ENCODE peak calls at places on chromosomes 12 and 14, in eight cellular contexts. R is H9, Q is IMR-90, G is neuronal stem cell, A is H1, F is trophoblast cell, H is HCT116, U is fibroblast of lung. L is an unnamed sample.

GRCh38 chr14:81400202-81400678 is at the start of gene STON2:
- DNase-seq in R (no peak), Q (no peak), G (no peak), A (no peak), F (peak), H (peak), U (peak), L (no peak)

GRCh38 chr12:25269701-25270100 is 19.0 kb upstream of the KRAS start:
- DNase-seq in R (no peak), Q (no peak), G (no peak), A (no peak), F (no peak), H (no peak), U (no peak), L (no peak)

GRCh38 chr12:176321-177181 is 37.4 kb downstream of the SLC6A12 start:
- DNase-seq in R (no peak), Q (peak), G (no peak), A (no peak), F (no peak), H (no peak), U (peak), L (peak)

GRCh38 chr14:104085889-104086201 is 345 bp downstream of the ASPG start:
- DNase-seq in R (no peak), Q (no peak), G (no peak), A (no peak), F (no peak), H (no peak), U (no peak), L (no peak)

GRCh38 chr12:100897240-100897639 is 102.7 kb downstream of the ANO4 start:
- DNase-seq in R (no peak), Q (no peak), G (no peak), A (no peak), F (no peak), H (no peak), U (no peak), L (no peak)

GRCh38 chr12:25155031-25155576 is 39.9 kb downstream of the DNAI7 start:
- DNase-seq in R (no peak), Q (peak), G (peak), A (no peak), F (no peak), H (peak), U (peak), L (peak)

GRCh38 chr12:24138041-24138440 is 188.6 kb upstream of the SOX5 start:
- DNase-seq in R (no peak), Q (no peak), G (no peak), A (no peak), F (no peak), H (no peak), U (no peak), L (no peak)

GRCh38 chr12:130588696-130589095 is 127.4 kb downstream of the RIMBP2 start:
- DNase-seq in R (no peak), Q (no peak), G (no peak), A (no peak), F (no peak), H (no peak), U (no peak), L (no peak)

GRCh38 chr14:104244221-104245011 is 106.0 kb downstream of the KIF26A start:
- DNase-seq in R (peak), Q (no peak), G (no peak), A (no peak), F (no peak), H (no peak), U (no peak), L (no peak)

GRCh38 chr12:104459556-104459909 is 2.8 kb downstream of the CHST11 start:
- DNase-seq in R (no peak), Q (no peak), G (no peak), A (no peak), F (no peak), H (no peak), U (no peak), L (no peak)

GRCh38 chr14:54579606-54580005 is 12.7 kb downstream of the SAMD4A start:
- DNase-seq in R (no peak), Q (peak), G (no peak), A (no peak), F (no peak), H (no peak), U (peak), L (peak)

GRCh38 chr12:68487721-68488309 is 122.9 kb upstream of the RAP1B start:
- DNase-seq in R (peak), Q (no peak), G (no peak), A (no peak), F (no peak), H (no peak), U (no peak), L (no peak)

GRCh38 chr12:62931481-62931880 is 3.5 kb downstream of the PPM1H start:
- DNase-seq in R (no peak), Q (no peak), G (no peak), A (no peak), F (no peak), H (no peak), U (no peak), L (no peak)

GRCh38 chr14:69269381-69269780 is 9.4 kb downstream of the GALNT16 start:
- DNase-seq in R (no peak), Q (no peak), G (no peak), A (no peak), F (no peak), H (no peak), U (no peak), L (no peak)

GRCh38 chr14:24715239-24715638 is 81.2 kb upstream of the GZMB start:
- DNase-seq in R (no peak), Q (no peak), G (no peak), A (no peak), F (no peak), H (no peak), U (no peak), L (no peak)

GRCh38 chr14:24712374-24712773 is 78.4 kb upstream of the GZMB start:
- DNase-seq in R (no peak), Q (no peak), G (no peak), A (no peak), F (no peak), H (no peak), U (no peak), L (no peak)

GRCh38 chr14:24710403-24711063 is 76.5 kb upstream of the GZMB start:
- DNase-seq in R (peak), Q (peak), G (peak), A (no peak), F (peak), H (peak), U (peak), L (peak)

GRCh38 chr14:24713404-24713803 is 79.4 kb upstream of the GZMB start:
- DNase-seq in R (no peak), Q (no peak), G (no peak), A (no peak), F (no peak), H (no peak), U (no peak), L (no peak)

DNA sequence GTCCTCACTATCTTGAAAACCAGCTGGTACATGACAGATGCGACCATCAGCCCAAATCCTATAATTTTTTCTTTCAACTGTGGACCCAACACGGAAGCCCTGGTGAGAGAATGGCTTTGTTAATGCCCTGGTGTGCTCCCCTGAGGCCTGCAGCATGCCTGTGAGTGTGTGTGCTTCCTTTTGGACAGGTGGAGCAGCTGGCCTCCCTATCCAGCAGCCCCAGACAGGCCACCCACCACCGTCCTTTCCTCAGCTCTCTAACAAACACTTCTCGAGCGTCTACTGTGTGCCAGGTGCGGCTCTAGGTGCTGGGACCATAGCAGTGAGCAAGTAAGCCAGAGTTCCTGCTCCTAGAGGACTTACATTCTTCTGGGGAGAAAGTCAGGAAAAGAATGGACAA is 78.9 kb upstream of the GZMB start:
- DNase-seq in R (no peak), Q (no peak), G (no peak), A (no peak), F (no peak), H (no peak), U (no peak), L (no peak)
- H2AFZ ChIP-seq in R (no peak), Q (no peak), G (no peak), A (no peak), F (no peak), H (no peak), U (no peak), L (no peak)

DNA sequence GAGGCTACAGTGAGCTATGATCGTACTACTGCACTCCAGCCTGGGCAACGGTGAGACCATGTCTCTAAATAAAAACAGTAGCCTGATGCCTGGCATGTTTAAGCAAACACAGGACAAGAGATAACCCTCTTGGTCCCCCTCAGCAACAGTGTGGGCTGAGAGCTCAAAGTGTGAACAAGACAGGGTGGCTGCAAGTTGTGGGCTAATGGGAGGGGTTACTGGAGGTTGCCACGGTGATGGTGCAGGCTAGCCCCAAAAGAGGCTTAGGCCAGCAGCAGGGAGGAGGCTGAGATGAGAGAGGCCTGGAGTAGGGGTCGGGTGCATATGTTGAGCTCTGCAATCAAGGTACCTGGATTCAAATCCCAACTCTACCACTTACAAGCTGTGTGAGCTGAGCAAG is 3.4 kb upstream of the LGMN start:
- DNase-seq in R (no peak), Q (no peak), G (no peak), A (no peak), F (no peak), H (no peak), U (no peak), L (no peak)
- H2AFZ ChIP-seq in R (no peak), Q (no peak), G (no peak), A (no peak), F (no peak), H (no peak), U (no peak), L (no peak)

DNA sequence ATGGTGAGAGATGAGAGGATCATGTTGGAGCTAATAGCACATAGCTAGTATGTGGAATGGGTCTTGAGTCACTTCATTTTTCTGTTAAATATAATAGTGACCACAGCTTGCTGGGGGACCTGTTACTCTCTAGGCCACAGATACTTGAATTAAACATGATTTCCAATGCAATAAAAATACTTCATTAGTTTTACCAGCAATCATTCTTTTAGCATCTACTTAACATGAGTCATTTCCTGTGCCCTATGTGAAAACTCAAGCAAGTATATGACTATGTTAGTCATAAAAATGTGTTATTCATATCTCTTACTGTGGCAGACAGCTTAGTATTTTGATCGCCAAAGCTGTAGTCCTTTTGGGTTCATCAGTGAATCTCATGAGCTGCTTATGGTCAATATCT is 798.9 kb downstream of the SLC16A7 start:
- DNase-seq in R (no peak), Q (peak), G (no peak), A (no peak), F (no peak), H (no peak), U (peak), L (no peak)
- H2AFZ ChIP-seq in R (no peak), Q (no peak), G (no peak), A (no peak), F (no peak), H (no peak), U (no peak), L (no peak)

GRCh38 chr12:124464062-124464461 is 103.3 kb downstream of the NCOR2 start:
- DNase-seq in R (no peak), Q (peak), G (no peak), A (no peak), F (no peak), H (no peak), U (no peak), L (no peak)

GRCh38 chr12:124465473-124465872 is 101.9 kb downstream of the NCOR2 start:
- DNase-seq in R (no peak), Q (no peak), G (no peak), A (no peak), F (no peak), H (no peak), U (no peak), L (no peak)

GRCh38 chr12:124461851-124462623 is 105.4 kb downstream of the NCOR2 start:
- DNase-seq in R (no peak), Q (peak), G (no peak), A (no peak), F (peak), H (no peak), U (no peak), L (no peak)

GRCh38 chr12:124464830-124465229 is 102.6 kb downstream of the NCOR2 start:
- DNase-seq in R (no peak), Q (no peak), G (no peak), A (no peak), F (peak), H (no peak), U (no peak), L (no peak)

DNA sequence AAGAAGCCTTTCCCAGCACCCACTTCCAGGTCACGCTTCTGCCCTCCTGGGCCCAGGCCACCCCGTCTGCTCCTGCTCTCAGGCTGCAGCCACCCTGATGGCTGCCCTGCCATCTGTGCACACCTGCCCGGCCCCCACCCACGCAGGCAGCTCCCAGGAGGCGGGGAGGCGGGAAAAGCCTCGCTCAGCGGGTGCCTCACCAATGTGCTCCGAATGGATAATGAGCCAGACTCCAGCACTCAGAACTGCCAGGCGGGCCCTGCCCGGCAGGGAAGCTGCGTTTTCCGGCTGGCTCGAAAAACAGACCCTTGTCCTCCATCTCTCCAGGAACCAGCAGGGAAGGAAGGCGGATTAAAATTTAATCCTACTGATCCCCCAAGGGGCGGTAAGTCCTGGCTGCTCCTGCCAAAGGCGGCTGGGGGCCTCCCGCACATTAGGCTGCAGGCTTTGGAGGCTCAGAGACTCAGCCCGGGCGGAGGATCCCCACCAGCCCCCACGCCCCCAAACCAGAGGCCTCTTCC is 104.0 kb downstream of the NCOR2 start:
- DNase-seq in R (no peak), Q (no peak), G (peak), A (no peak), F (no peak), H (no peak), U (no peak), L (peak)
- H2AFZ ChIP-seq in R (no peak), Q (no peak), G (no peak), A (no peak), F (no peak), H (no peak), U (no peak), L (no peak)

L was measured in hepatocyte.